ENCODE peak calls at places on chromosomes 1 and 21, in eight cellular contexts. N is tibial nerve, T is HepG2, D is GM12878, K is esophagus muscularis mucosa, B is sigmoid colon, Z is stomach, E is ovary. U is an unnamed sample.

GRCh38 chr21:42397291-42398129 is 1.7 kb upstream of the TMPRSS3 start:
- DNase-seq in N (no peak), T (no peak), D (no peak), K (no peak), B (peak), Z (no peak), E (no peak), U (no peak)

GRCh38 chr1:6603424-6603850 is 768 bp upstream of the KLHL21 start:
- DNase-seq in N (no peak), T (peak), D (no peak), K (no peak), B (peak), Z (peak), E (peak), U (peak)

GRCh38 chr1:170692866-170693575 is 29.1 kb downstream of the PRRX1 start:
- DNase-seq in N (no peak), T (no peak), D (no peak), K (peak), B (no peak), Z (no peak), E (no peak), U (no peak)

GRCh38 chr1:53604291-53604919 is 134.6 kb downstream of the GLIS1 start:
- DNase-seq in N (no peak), T (no peak), D (no peak), K (no peak), B (no peak), Z (no peak), E (no peak), U (no peak)

GRCh38 chr1:151720974-151721787 is at the start of gene RIIAD1:
- DNase-seq in N (no peak), T (no peak), D (no peak), K (no peak), B (no peak), Z (peak), E (peak), U (peak)

GRCh38 chr1:109617291-109617801 is 2.1 kb downstream of the GNAT2 start:
- DNase-seq in N (no peak), T (peak), D (no peak), K (peak), B (no peak), Z (no peak), E (no peak), U (peak)

GRCh38 chr1:231558711-231559205 is 30.3 kb downstream of the TSNAX start:
- DNase-seq in N (no peak), T (no peak), D (no peak), K (no peak), B (no peak), Z (no peak), E (no peak), U (no peak)

GRCh38 chr1:165936542-165936941 is 109.1 kb downstream of the UCK2 start:
- DNase-seq in N (no peak), T (no peak), D (no peak), K (no peak), B (no peak), Z (no peak), E (no peak), U (no peak)

GRCh38 chr1:185068362-185068761 is 23.0 kb downstream of the RNF2 start:
- DNase-seq in N (no peak), T (no peak), D (no peak), K (no peak), B (no peak), Z (peak), E (no peak), U (no peak)

GRCh38 chr1:3240524-3241235 is 171.7 kb downstream of the PRDM16 start:
- DNase-seq in N (no peak), T (no peak), D (no peak), K (no peak), B (no peak), Z (no peak), E (peak), U (no peak)

GRCh38 chr1:109876617-109877319 is 33.9 kb upstream of the CSF1 start:
- DNase-seq in N (no peak), T (no peak), D (no peak), K (no peak), B (no peak), Z (no peak), E (no peak), U (no peak)

GRCh38 chr1:20234761-20235540 is 48.6 kb upstream of the PLA2G2C start:
- DNase-seq in N (no peak), T (no peak), D (no peak), K (no peak), B (no peak), Z (no peak), E (no peak), U (no peak)

GRCh38 chr1:214542275-214543199 is 8.9 kb downstream of the PTPN14 start:
- DNase-seq in N (no peak), T (no peak), D (no peak), K (no peak), B (no peak), Z (no peak), E (no peak), U (no peak)

GRCh38 chr1:240575976-240576666 is 35.8 kb downstream of the GREM2 start:
- DNase-seq in N (no peak), T (no peak), D (peak), K (no peak), B (no peak), Z (no peak), E (no peak), U (no peak)

GRCh38 chr1:3636080-3636479 is 11.3 kb downstream of the TPRG1L start:
- DNase-seq in N (no peak), T (no peak), D (no peak), K (no peak), B (no peak), Z (no peak), E (no peak), U (peak)

GRCh38 chr1:119831027-119831426 is 19.8 kb upstream of the REG4 start:
- DNase-seq in N (no peak), T (no peak), D (no peak), K (no peak), B (no peak), Z (no peak), E (no peak), U (no peak)

GRCh38 chr1:119829636-119830035 is 18.4 kb upstream of the REG4 start:
- DNase-seq in N (no peak), T (no peak), D (no peak), K (no peak), B (no peak), Z (no peak), E (no peak), U (no peak)

GRCh38 chr1:119822406-119822805 is 11.1 kb upstream of the REG4 start:
- DNase-seq in N (no peak), T (no peak), D (no peak), K (no peak), B (no peak), Z (no peak), E (no peak), U (no peak)

GRCh38 chr1:119828266-119828665 is 17.0 kb upstream of the REG4 start:
- DNase-seq in N (no peak), T (no peak), D (no peak), K (no peak), B (no peak), Z (no peak), E (no peak), U (no peak)

DNA sequence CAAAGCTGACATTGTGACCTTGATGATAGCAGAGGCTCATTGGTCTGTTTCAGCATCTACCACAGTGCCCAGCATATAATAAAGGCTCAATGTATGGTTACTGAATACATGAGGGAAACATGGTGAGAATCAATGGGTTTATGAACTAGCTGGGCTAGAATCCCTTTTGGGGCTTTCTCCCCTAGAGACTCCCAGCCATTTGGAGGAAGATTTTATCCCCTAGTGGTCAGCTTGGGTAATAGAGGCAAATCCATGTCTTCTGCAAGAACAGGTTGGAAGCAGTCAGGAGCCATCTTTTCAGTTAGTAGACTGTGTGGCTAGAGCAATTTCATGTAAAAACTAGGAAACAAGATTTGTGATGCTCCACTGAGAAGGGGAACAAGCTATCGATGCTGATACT is 15.8 kb upstream of the REG4 start:
- DNase-seq in N (no peak), T (no peak), D (no peak), K (no peak), B (no peak), Z (no peak), E (no peak), U (no peak)
- TF ChIP-seq CTCF in N (no peak), T (peak), D (peak), K (no peak), B (no peak), Z (no peak), E (no peak), U (no peak)

DNA sequence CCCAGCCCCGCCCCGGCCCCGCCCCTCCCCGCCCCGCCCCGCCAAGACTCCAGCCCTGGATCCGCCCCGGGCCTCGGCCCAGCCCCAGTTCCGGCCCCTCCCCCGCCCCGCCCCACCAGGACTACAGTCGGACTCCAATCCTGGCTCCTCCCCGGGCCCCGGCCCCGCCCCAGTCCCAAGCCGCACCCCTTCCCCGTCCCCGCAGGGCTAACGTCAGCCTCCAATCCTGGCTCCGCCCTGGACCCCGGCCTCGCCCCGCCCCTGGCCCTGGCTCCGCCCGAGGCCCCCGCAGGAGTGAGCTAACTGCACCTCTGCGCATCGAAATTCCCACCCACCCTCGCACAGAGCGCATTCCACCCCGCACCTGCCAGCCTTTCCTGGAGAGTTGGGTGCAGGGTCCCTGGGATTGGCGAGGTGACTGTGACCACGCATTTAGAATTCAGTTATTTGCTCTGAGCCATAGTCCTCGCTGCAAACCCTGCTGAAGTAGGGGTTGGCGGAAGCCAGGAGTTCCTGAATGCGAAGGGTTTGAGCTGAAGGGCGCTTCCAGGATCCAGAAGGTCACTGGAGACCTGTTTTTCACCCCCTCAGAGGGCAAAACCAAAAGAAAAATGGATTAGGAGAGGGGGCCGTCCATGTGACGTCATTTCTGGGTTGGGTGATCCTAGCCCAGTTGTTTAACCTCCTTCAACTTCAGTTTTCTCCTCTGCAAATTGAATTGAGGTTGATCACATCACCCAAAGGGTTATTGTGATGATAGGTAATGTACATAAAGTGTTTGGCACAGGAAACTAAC is 631 bp upstream of the IGSF8 start:
- DNase-seq in N (peak), T (peak), D (peak), K (peak), B (peak), Z (peak), E (peak), U (peak)
- TF ChIP-seq POLR2A in N (peak), T (peak), D (no peak), K (no peak), B (peak), Z (no peak), E (peak), U (no peak)

GRCh38 chr1:90800012-90800717 is 83.1 kb upstream of the BARHL2 start:
- DNase-seq in N (no peak), T (no peak), D (no peak), K (no peak), B (no peak), Z (no peak), E (no peak), U (no peak)
- TF ChIP-seq EP300 in N (no peak), T (no peak), D (no peak), K (no peak), B (no peak), Z (no peak), E (no peak), U (no peak)

DNA sequence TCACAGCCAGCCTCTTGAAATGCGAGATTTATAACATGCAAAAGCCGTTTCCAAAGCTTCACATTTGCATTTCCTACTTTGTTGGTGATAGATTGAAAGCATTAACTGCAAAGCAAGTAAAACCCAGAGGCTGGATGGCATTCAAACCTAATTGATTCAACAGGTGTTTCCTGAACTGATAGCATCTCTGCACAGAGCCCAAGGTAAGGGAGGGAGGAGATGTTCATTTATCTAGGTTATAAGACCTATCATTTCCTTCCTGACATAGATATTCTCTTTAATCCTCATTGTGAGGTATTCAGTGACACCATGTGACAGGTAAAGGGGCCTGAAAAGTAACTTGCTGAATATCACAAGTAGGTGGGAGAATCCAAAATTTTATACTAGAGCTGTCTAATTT is 410.0 kb downstream of the OMA1 start:
- DNase-seq in N (no peak), T (no peak), D (no peak), K (no peak), B (no peak), Z (no peak), E (no peak), U (no peak)
- TF ChIP-seq CTCF in N (no peak), T (no peak), D (no peak), K (no peak), B (no peak), Z (no peak), E (no peak), U (no peak)

GRCh38 chr1:98211271-98211840 is 290.5 kb upstream of the DPYD start:
- DNase-seq in N (no peak), T (no peak), D (no peak), K (no peak), B (no peak), Z (no peak), E (no peak), U (no peak)
- TF ChIP-seq POLR2A in N (no peak), T (no peak), D (no peak), K (no peak), B (no peak), Z (no peak), E (no peak), U (no peak)

DNA sequence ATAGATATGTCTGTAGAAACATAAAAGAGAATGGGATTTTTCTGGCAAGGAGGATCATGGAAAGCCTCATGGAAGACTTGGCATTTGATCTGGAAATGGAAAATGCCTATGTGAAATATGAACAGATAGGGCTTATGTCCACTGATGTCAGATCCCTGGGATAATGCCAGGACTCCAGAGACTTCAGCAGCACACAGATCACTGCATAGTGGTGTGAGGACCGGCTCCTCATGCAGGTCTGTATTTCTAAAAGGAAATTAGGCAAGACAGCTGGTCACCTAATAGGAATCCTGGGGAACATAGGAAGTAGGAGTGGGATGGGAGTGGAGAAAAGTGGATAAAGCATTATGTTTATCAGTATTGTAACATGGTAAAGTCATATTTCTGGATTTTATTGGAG is 56.8 kb upstream of the IPO9 start:
- DNase-seq in N (no peak), T (no peak), D (no peak), K (no peak), B (no peak), Z (no peak), E (no peak), U (no peak)
- TF ChIP-seq EP300 in N (no peak), T (no peak), D (no peak), K (no peak), B (no peak), Z (no peak), E (no peak), U (no peak)

GRCh38 chr1:14143777-14144176 is 443.8 kb downstream of the PRDM2 start:
- DNase-seq in N (no peak), T (no peak), D (no peak), K (no peak), B (no peak), Z (no peak), E (no peak), U (no peak)

DNA sequence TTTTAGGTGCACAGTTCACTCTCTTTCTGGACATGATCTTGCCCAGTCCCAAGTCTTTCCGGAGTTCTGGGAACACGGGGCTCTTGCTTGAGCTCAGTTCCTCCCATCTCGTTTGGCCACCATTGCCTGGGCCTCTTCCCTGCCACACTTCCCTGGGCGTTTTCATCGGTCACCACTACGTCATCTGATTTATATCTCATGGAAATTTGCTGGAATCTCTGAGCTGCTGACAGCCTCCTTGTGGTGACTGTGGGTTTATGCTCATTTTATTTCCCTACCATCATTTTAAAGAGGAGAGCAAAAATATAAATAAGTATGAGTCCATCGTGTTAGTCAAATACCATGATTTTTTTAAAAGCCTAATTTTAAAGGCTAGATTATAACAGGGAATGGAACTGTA is 449.1 kb upstream of the KAZN start:
- DNase-seq in N (no peak), T (no peak), D (no peak), K (peak), B (no peak), Z (no peak), E (no peak), U (no peak)
- TF ChIP-seq CTCF in N (no peak), T (no peak), D (no peak), K (no peak), B (no peak), Z (no peak), E (no peak), U (no peak)

GRCh38 chr1:1013922-1014617 is 773 bp downstream of the ISG15 start:
- DNase-seq in N (no peak), T (no peak), D (no peak), K (no peak), B (peak), Z (peak), E (no peak), U (peak)

GRCh38 chr1:1014896-1015681 is 1.8 kb downstream of the ISG15 start:
- DNase-seq in N (no peak), T (no peak), D (no peak), K (no peak), B (no peak), Z (no peak), E (no peak), U (no peak)

GRCh38 chr1:1011388-1011949 is 1.8 kb upstream of the ISG15 start:
- DNase-seq in N (no peak), T (no peak), D (no peak), K (no peak), B (no peak), Z (no peak), E (no peak), U (no peak)

GRCh38 chr1:1013105-1013921 is at the start of gene ISG15:
- DNase-seq in N (peak), T (peak), D (peak), K (peak), B (peak), Z (peak), E (peak), U (peak)
- TF ChIP-seq POLR2A in N (peak), T (no peak), D (peak), K (no peak), B (peak), Z (no peak), E (no peak), U (no peak)

GRCh38 chr1:37998913-37999433 is 6.3 kb downstream of the FHL3 start:
- DNase-seq in N (no peak), T (no peak), D (no peak), K (no peak), B (no peak), Z (no peak), E (no peak), U (no peak)
- TF ChIP-seq EP300 in N (no peak), T (no peak), D (no peak), K (no peak), B (no peak), Z (no peak), E (no peak), U (no peak)

U was measured in upper lobe of left lung.